ENCODE peak calls at places on chromosomes 4 and X, in five cellular contexts. W, B, I, L and M are unnamed samples. For H3K4me1, the result is how much of the 10 kb centered on the place peaks cover.

GRCh38 chr4:8695237-8696219 is 103.0 kb downstream of the CPZ start:
- DNase-seq in W (peak), B (no peak), L (peak), I (no peak), M (no peak)

GRCh38 chr4:5824227-5824626 is 68.7 kb downstream of the CRMP1 start:
- DNase-seq in W (no peak), B (no peak), I (no peak), L (no peak), M (no peak)

GRCh38 chr4:7892212-7893019 is 47.2 kb downstream of the AFAP1 start:
- DNase-seq in W (no peak), B (no peak), L (peak), I (peak), M (no peak)

GRCh38 chr4:6755088-6755753 is 27.3 kb upstream of the KIAA0232 start:
- DNase-seq in B (no peak), L (no peak), W (no peak), I (no peak), M (no peak)

GRCh38 chr4:17168571-17168970 is 270.1 kb upstream of the LDB2 start:
- DNase-seq in I (no peak), W (no peak), L (peak), B (no peak), M (no peak)

GRCh38 chrX:57821703-57822375 is 88.4 kb downstream of the ZXDA start:
- DNase-seq in I (peak), W (no peak), L (peak), B (no peak), M (no peak)

GRCh38 chr4:147157860-147158701 is 212.4 kb upstream of the TTC29 start:
- DNase-seq in W (peak), L (peak), B (no peak), I (peak), M (no peak)

GRCh38 chr4:101774807-101775206 is 15.7 kb upstream of the BANK1 start:
- DNase-seq in L (no peak), I (no peak), W (no peak), B (no peak), M (no peak)

GRCh38 chrX:44935640-44936039 is 62.7 kb downstream of the KDM6A start:
- DNase-seq in W (no peak), L (no peak), B (no peak), I (no peak), M (no peak)

GRCh38 chrX:19883878-19884277 is 3.5 kb downstream of the SH3KBP1 start:
- DNase-seq in I (no peak), B (no peak), W (no peak), L (no peak), M (peak)

GRCh38 chrX:3711331-3711917 is 2.0 kb downstream of the PRKX start:
- DNase-seq in I (peak), B (peak), L (no peak), W (no peak), M (no peak)

GRCh38 chr4:84877051-84877833 is 89.2 kb downstream of the WDFY3 start:
- DNase-seq in B (no peak), L (no peak), W (no peak), I (no peak), M (no peak)

GRCh38 chrX:67544281-67544680 is 460 bp downstream of the AR start:
- DNase-seq in W (peak), I (peak), L (no peak), B (peak), M (no peak)

GRCh38 chrX:139194571-139195280 is 335.8 kb upstream of the F9 start:
- DNase-seq in B (peak), I (peak), W (peak), L (no peak), M (no peak)

GRCh38 chr4:3505231-3505630 is 27.0 kb downstream of the LRPAP1 start:
- DNase-seq in I (no peak), B (no peak), W (no peak), L (no peak), M (no peak)

GRCh38 chr4:105978684-105979296 is 83.5 kb downstream of the NPNT start:
- DNase-seq in W (no peak), I (peak), B (no peak), L (peak), M (no peak)

GRCh38 chr4:119299221-119300071 is 22.5 kb downstream of the FABP2 start:
- DNase-seq in I (no peak), B (no peak), W (no peak), L (no peak), M (no peak)

GRCh38 chr4:108113229-108113628 is 55.5 kb downstream of the LEF1 start:
- DNase-seq in W (no peak), B (no peak), I (no peak), L (no peak), M (no peak)

GRCh38 chrX:39667191-39667590 is 430.6 kb downstream of the BCOR start:
- DNase-seq in B (no peak), W (no peak), L (no peak), I (no peak), M (no peak)

GRCh38 chr4:177190995-177191568 is 118.6 kb upstream of the NEIL3 start:
- DNase-seq in B (no peak), I (no peak), L (no peak), W (no peak), M (no peak)

GRCh38 chrX:25555521-25555920 is 539.8 kb upstream of the ARX start:
- DNase-seq in I (no peak), L (no peak), B (no peak), W (no peak), M (no peak)

GRCh38 chrX:10854594-10854993 is 234.2 kb upstream of the MID1 start:
- DNase-seq in L (no peak), W (no peak), B (no peak), I (no peak), M (no peak)

GRCh38 chr4:106266201-106266600 is 49.8 kb downstream of the TBCK start:
- DNase-seq in W (no peak), L (no peak), B (no peak), I (no peak), M (no peak)

DNA sequence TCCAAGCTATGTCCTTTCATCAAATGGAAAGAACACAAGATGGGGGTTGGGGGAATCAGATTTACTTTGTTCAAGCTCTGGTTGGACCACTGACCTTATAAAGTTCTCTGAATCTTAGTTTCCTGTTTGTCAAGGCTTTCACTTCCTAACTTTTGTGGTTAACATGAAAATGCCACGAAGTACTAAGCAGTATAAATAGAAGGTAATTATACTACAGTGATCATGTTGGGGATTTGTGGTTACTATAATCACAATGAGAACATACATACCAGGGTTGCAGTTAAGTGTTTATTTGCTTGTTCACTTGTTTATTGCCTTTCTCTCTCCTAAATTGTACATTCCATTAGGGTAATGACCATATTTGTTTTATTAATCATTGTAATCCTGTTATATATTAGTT is 53.2 kb downstream of the SPRY1 start:
- DNase-seq in L (no peak), I (no peak), W (no peak), B (no peak), M (no peak)
- H3K4me1 ChIP-seq in L (under half), I (under half), W (under half), B (under half), M (under half)

DNA sequence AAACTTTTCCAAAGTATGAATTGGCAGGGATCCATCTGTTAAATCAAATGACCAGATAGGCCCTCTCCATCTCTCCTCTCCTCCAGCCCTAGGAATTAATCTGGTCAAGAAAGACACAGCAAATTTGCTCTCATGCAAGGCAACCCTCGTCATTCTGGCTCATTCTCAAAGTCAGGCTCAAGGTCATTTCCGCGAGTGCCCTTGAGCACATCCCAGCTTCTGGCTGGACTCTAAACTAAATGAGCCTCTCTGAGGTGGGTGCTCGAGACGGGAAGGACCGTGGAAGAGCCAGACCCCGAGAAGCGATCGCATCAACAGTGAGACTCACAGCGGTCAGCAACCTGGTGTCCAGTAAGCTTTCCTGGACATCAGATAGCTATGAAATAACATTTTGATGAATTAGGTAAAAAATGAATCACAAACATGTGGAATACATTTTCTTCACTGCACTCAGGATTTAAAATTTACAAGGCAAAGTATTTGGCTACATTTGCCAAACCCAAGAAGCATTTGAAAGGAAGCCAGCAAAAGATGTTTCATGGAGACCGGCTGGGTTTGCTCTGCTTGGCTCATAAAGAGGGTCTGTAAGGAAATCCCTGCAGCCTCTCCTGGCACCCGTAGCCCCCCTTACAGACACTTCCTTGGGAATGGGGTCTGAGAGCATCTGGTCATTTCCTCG is 121.0 kb downstream of the ENPP6 start:
- DNase-seq in I (no peak), W (no peak), B (no peak), L (no peak), M (no peak)
- H3K4me3 ChIP-seq in I (no peak), W (peak), B (no peak), L (no peak), M (no peak)

GRCh38 chr4:37224832-37225231 is 19.7 kb upstream of the NWD2 start:
- DNase-seq in L (no peak), B (no peak), W (no peak), I (no peak), M (no peak)

GRCh38 chr4:37223732-37224131 is 20.8 kb upstream of the NWD2 start:
- DNase-seq in L (no peak), I (no peak), W (no peak), B (no peak), M (no peak)

GRCh38 chr4:37225778-37226177 is 18.8 kb upstream of the NWD2 start:
- DNase-seq in B (no peak), I (no peak), L (no peak), W (no peak), M (no peak)
- H3K4me1 ChIP-seq in B (under half), I (under half), L (under half), W (under half), M (under half)

DNA sequence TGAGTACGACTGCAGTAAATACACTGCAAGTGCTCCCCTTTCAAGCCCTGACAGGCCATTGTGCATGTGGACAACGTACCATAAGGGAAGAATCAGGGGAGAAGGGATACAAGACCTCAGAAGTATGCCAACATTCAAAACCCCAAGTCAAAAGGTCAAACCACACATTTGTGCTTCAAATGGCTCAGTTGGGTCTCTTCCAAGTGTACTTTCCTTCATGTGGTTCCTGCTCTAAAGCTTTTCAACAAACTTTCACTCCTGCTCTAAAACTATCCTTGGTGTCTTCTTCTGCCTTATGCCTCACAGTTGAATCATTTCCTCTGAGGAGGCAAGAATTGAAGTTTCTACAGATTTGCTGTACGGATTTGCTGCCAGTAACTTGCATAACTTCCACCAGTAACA is 305.7 kb upstream of the SLIT2 start:
- DNase-seq in W (no peak), I (no peak), L (no peak), B (no peak), M (no peak)
- H3K4me3 ChIP-seq in W (no peak), I (no peak), L (no peak), B (no peak), M (no peak)

GRCh38 chr4:158783775-158784174 is 14.9 kb downstream of the FNIP2 start:
- DNase-seq in I (no peak), W (no peak), B (no peak), L (no peak), M (no peak)
- H3K4me1 ChIP-seq in I (half or more), W (half or more), B (half or more), L (under half), M (under half)

GRCh38 chr4:15118281-15118680 is 116.0 kb downstream of the CPEB2 start:
- DNase-seq in B (no peak), W (no peak), I (no peak), L (no peak), M (no peak)

GRCh38 chr4:15116509-15117079 is 114.3 kb downstream of the CPEB2 start:
- DNase-seq in I (no peak), B (no peak), W (no peak), L (no peak), M (no peak)

GRCh38 chr4:15117270-15117946 is 115.1 kb downstream of the CPEB2 start:
- DNase-seq in L (no peak), W (no peak), I (no peak), B (no peak), M (no peak)
- H3K4me3 ChIP-seq in L (no peak), W (no peak), I (no peak), B (no peak), M (no peak)